ENCODE peak calls at places on chromosomes 5 and 9, in four cellular contexts. M, E, Y and H are unnamed samples.

GRCh38 chr5:124232517-124232916 is 513.9 kb downstream of the ZNF608 start:
- DNase-seq in M (no peak), E (no peak), Y (no peak), H (no peak)

GRCh38 chr5:112492291-112492690 is 73.2 kb upstream of the EPB41L4A start:
- DNase-seq in M (no peak), E (peak), Y (peak), H (peak)

GRCh38 chr5:154236011-154236410 is 45.5 kb downstream of the GALNT10 start:
- DNase-seq in M (no peak), E (no peak), Y (no peak), H (no peak)

GRCh38 chr5:157971466-157972324 is 112.8 kb upstream of the CLINT1 start:
- DNase-seq in M (no peak), E (no peak), Y (no peak), H (no peak)

GRCh38 chr5:8749556-8749955 is 796.3 kb downstream of the SEMA5A start:
- DNase-seq in M (no peak), E (no peak), Y (no peak), H (no peak)

GRCh38 chr5:1563051-1563461 is 39.3 kb upstream of the LPCAT1 start:
- DNase-seq in M (no peak), E (no peak), Y (no peak), H (no peak)

GRCh38 chr5:96434201-96434645 is 1.2 kb upstream of the PCSK1 start:
- DNase-seq in M (no peak), E (peak), Y (peak), H (peak)

GRCh38 chr5:151459680-151460079 is 12.3 kb downstream of the SLC36A1 start:
- DNase-seq in M (no peak), E (no peak), Y (no peak), H (no peak)

GRCh38 chr5:1701884-1702283 is 97.8 kb downstream of the MRPL36 start:
- DNase-seq in M (no peak), E (no peak), Y (no peak), H (no peak)

GRCh38 chr5:168290902-168291280 is 554 bp upstream of the WWC1 start:
- DNase-seq in M (no peak), E (no peak), Y (no peak), H (no peak)

GRCh38 chr9:33906769-33907168 is 89.8 kb downstream of the UBE2R2 start:
- DNase-seq in M (no peak), E (no peak), Y (no peak), H (no peak)

GRCh38 chr9:122816163-122816867 is 12.1 kb downstream of the PDCL start:
- DNase-seq in M (peak), E (peak), Y (no peak), H (no peak)

GRCh38 chr5:128254789-128255188 is 171.2 kb downstream of the SLC12A2 start:
- DNase-seq in M (no peak), E (no peak), Y (no peak), H (no peak)

GRCh38 chr9:127697575-127697974 is 9.2 kb upstream of the CFAP157 start:
- DNase-seq in M (no peak), E (no peak), Y (no peak), H (no peak)

GRCh38 chr5:123545506-123545905 is 33.5 kb downstream of the CSNK1G3 start:
- DNase-seq in M (no peak), E (peak), Y (peak), H (no peak)

GRCh38 chr5:178532666-178533065 is 57.5 kb downstream of the COL23A1 start:
- DNase-seq in M (no peak), E (no peak), Y (no peak), H (no peak)

GRCh38 chr5:142841511-142842255 is 71.5 kb downstream of the ARHGAP26 start:
- DNase-seq in M (no peak), E (no peak), Y (no peak), H (no peak)

GRCh38 chr9:101311759-101312420 is 72.9 kb downstream of the BAAT start:
- DNase-seq in M (no peak), E (peak), Y (peak), H (peak)

GRCh38 chr5:176561259-176561658 is 12.1 kb downstream of the CDHR2 start:
- DNase-seq in M (no peak), E (no peak), Y (no peak), H (no peak)

GRCh38 chr5:139051392-139051791 is 146.8 kb downstream of the SIL1 start:
- DNase-seq in M (no peak), E (no peak), Y (no peak), H (no peak)

GRCh38 chr9:137764981-137765380 is 112.6 kb upstream of the CACNA1B start:
- DNase-seq in M (no peak), E (no peak), Y (no peak), H (no peak)

GRCh38 chr9:73215249-73215648 is 63.6 kb downstream of the ANXA1 start:
- DNase-seq in M (no peak), E (no peak), Y (no peak), H (no peak)

GRCh38 chr9:2787065-2787464 is 56.8 kb downstream of the PUM3 start:
- DNase-seq in M (no peak), E (no peak), Y (no peak), H (no peak)

GRCh38 chr5:146622391-146622790 is 106.4 kb upstream of the GPR151 start:
- DNase-seq in M (no peak), E (no peak), Y (no peak), H (no peak)

GRCh38 chr5:1512541-1513291 is 11.0 kb downstream of the LPCAT1 start:
- DNase-seq in M (peak), E (no peak), Y (no peak), H (no peak)

GRCh38 chr5:131541071-131541470 is 94.0 kb downstream of the RAPGEF6 start:
- DNase-seq in M (no peak), E (no peak), Y (no peak), H (no peak)

GRCh38 chr9:20405086-20405485 is 217.2 kb downstream of the MLLT3 start:
- DNase-seq in M (no peak), E (no peak), Y (no peak), H (no peak)